ENCODE peak calls at places on chromosome 16, in four cellular contexts. J is CD8-positive, alpha-beta T cell; L is activated naive CD4-positive, alpha-beta T cell treated with anti-CD3 and anti-CD28 coated beads, Interleukin-2, amount 10 ng/mL, durations not matched to agents 7 days and 5 days; N is nucleus accumbens. Z is an unnamed sample.

GRCh38 chr16:50154369-50154947 is 1.4 kb downstream of the TENT4B start:
- DNase-seq in J (no peak), L (peak), N (no peak), Z (no peak)

GRCh38 chr16:87392823-87393679 is 915 bp downstream of the MAP1LC3B start:
- DNase-seq in J (peak), L (peak), N (peak), Z (peak)

GRCh38 chr16:9012848-9013507 is 49.3 kb upstream of the USP7 start:
- DNase-seq in J (peak), L (peak), N (no peak), Z (no peak)

GRCh38 chr16:48156790-48157209 is 1.0 kb upstream of the ABCC12 start:
- DNase-seq in J (peak), L (peak), N (peak), Z (peak)

GRCh38 chr16:83802135-83802534 is 5.6 kb upstream of the HSBP1 start:
- DNase-seq in J (no peak), L (no peak), N (no peak), Z (no peak)

GRCh38 chr16:11946433-11946832 is 4.6 kb upstream of the NPIPB2 start:
- DNase-seq in J (no peak), L (no peak), N (no peak), Z (no peak)

GRCh38 chr16:68396481-68396880 is 51.8 kb downstream of the SMPD3 start:
- DNase-seq in J (peak), L (peak), N (no peak), Z (peak)

GRCh38 chr16:68037820-68038597 is 14.9 kb downstream of the DUS2 start:
- DNase-seq in J (no peak), L (no peak), N (no peak), Z (no peak)

GRCh38 chr16:15961060-15961511 is 11.7 kb downstream of the ABCC1 start:
- DNase-seq in J (peak), L (peak), N (no peak), Z (peak)

GRCh38 chr16:9607512-9608230 is 516.2 kb downstream of the HAPSTR1 start:
- DNase-seq in J (no peak), L (no peak), N (no peak), Z (no peak)

GRCh38 chr16:74740795-74741304 is 33.8 kb downstream of the FA2H start:
- DNase-seq in J (no peak), L (no peak), N (peak), Z (peak)